ENCODE peak calls at places on chromosomes 7 and 10, in four cellular contexts. One of them, this sample, is unnamed.

GRCh38 chr10:93062499-93063216 is 2.1 kb downstream of the CYP26C1 start:
- DNase-seq in H9: peak
- DNase-seq in neuronal stem cell: no peak
- DNase-seq in H1: no peak
- DNase-seq in this sample: no peak

GRCh38 chr10:35722226-35722625 is 80.1 kb upstream of the FZD8 start:
- DNase-seq in H9: no peak
- DNase-seq in neuronal stem cell: no peak
- DNase-seq in H1: no peak
- DNase-seq in this sample: no peak

GRCh38 chr7:44977956-44978355 is 859 bp downstream of the MYO1G start:
- DNase-seq in H9: no peak
- DNase-seq in neuronal stem cell: no peak
- DNase-seq in H1: no peak
- DNase-seq in this sample: no peak

GRCh38 chr10:30002438-30003266 is 56.7 kb downstream of the JCAD start:
- DNase-seq in H9: peak
- DNase-seq in neuronal stem cell: peak
- DNase-seq in H1: peak
- DNase-seq in this sample: peak

GRCh38 chr7:155188821-155189599 is 108.7 kb upstream of the INSIG1 start:
- DNase-seq in H9: no peak
- DNase-seq in neuronal stem cell: no peak
- DNase-seq in H1: no peak
- DNase-seq in this sample: peak

GRCh38 chr10:34759161-34759836 is 55.8 kb downstream of the PARD3 start:
- DNase-seq in H9: no peak
- DNase-seq in neuronal stem cell: no peak
- DNase-seq in H1: no peak
- DNase-seq in this sample: no peak

GRCh38 chr10:61280303-61280702 is 172.9 kb downstream of the TMEM26 start:
- DNase-seq in H9: no peak
- DNase-seq in neuronal stem cell: no peak
- DNase-seq in H1: no peak
- DNase-seq in this sample: peak

GRCh38 chr10:24259365-24260125 is 50.6 kb downstream of the KIAA1217 start:
- DNase-seq in H9: no peak
- DNase-seq in neuronal stem cell: no peak
- DNase-seq in H1: no peak
- DNase-seq in this sample: no peak

GRCh38 chr10:132419631-132420468 is 22.9 kb downstream of the PWWP2B start:
- DNase-seq in H9: peak
- DNase-seq in neuronal stem cell: no peak
- DNase-seq in H1: no peak
- DNase-seq in this sample: no peak

GRCh38 chr7:66682350-66683093 is 53.8 kb downstream of the KCTD7 start:
- DNase-seq in H9: no peak
- DNase-seq in neuronal stem cell: no peak
- DNase-seq in H1: no peak
- DNase-seq in this sample: peak

GRCh38 chr7:149620961-149621360 is 123.4 kb upstream of the ZNF746 start:
- DNase-seq in H9: no peak
- DNase-seq in neuronal stem cell: no peak
- DNase-seq in H1: no peak
- DNase-seq in this sample: no peak

GRCh38 chr10:127163632-127164031 is 32.8 kb downstream of the INSYN2A start:
- DNase-seq in H9: no peak
- DNase-seq in neuronal stem cell: no peak
- DNase-seq in H1: no peak
- DNase-seq in this sample: no peak

GRCh38 chr7:50393547-50394252 is 56.5 kb downstream of the FIGNL1 start:
- DNase-seq in H9: no peak
- DNase-seq in neuronal stem cell: no peak
- DNase-seq in H1: no peak
- DNase-seq in this sample: no peak

GRCh38 chr10:126277177-126277576 is 111.1 kb downstream of the ADAM12 start:
- DNase-seq in H9: no peak
- DNase-seq in neuronal stem cell: peak
- DNase-seq in H1: no peak
- DNase-seq in this sample: no peak

GRCh38 chr10:62327897-62328296 is 46.3 kb upstream of the ZNF365 start:
- DNase-seq in H9: no peak
- DNase-seq in neuronal stem cell: no peak
- DNase-seq in H1: no peak
- DNase-seq in this sample: no peak

GRCh38 chr7:29878081-29878688 is 71.9 kb downstream of the WIPF3 start:
- DNase-seq in H9: no peak
- DNase-seq in neuronal stem cell: no peak
- DNase-seq in H1: no peak
- DNase-seq in this sample: peak

GRCh38 chr7:120091807-120092206 is 181.2 kb upstream of the KCND2 start:
- DNase-seq in H9: no peak
- DNase-seq in neuronal stem cell: no peak
- DNase-seq in H1: no peak
- DNase-seq in this sample: no peak

GRCh38 chr7:120089968-120090367 is 183.0 kb upstream of the KCND2 start:
- DNase-seq in H9: peak
- DNase-seq in neuronal stem cell: no peak
- DNase-seq in H1: no peak
- DNase-seq in this sample: no peak
- H3K23ac ChIP-seq in H9: no peak
- H3K23ac ChIP-seq in neuronal stem cell: no peak
- H3K23ac ChIP-seq in H1: no peak
- H3K23ac ChIP-seq in this sample: no peak

GRCh38 chr10:99387541-99387940 is 42.9 kb downstream of the GOT1 start:
- DNase-seq in H9: no peak
- DNase-seq in neuronal stem cell: no peak
- DNase-seq in H1: no peak
- DNase-seq in this sample: no peak

GRCh38 chr10:99387071-99387470 is 43.4 kb downstream of the GOT1 start:
- DNase-seq in H9: no peak
- DNase-seq in neuronal stem cell: no peak
- DNase-seq in H1: no peak
- DNase-seq in this sample: no peak

GRCh38 chr10:99391346-99391745 is 39.1 kb downstream of the GOT1 start:
- DNase-seq in H9: no peak
- DNase-seq in neuronal stem cell: no peak
- DNase-seq in H1: no peak
- DNase-seq in this sample: no peak

GRCh38 chr10:99393036-99393435 is 37.4 kb downstream of the GOT1 start:
- DNase-seq in H9: peak
- DNase-seq in neuronal stem cell: no peak
- DNase-seq in H1: no peak
- DNase-seq in this sample: no peak

DNA sequence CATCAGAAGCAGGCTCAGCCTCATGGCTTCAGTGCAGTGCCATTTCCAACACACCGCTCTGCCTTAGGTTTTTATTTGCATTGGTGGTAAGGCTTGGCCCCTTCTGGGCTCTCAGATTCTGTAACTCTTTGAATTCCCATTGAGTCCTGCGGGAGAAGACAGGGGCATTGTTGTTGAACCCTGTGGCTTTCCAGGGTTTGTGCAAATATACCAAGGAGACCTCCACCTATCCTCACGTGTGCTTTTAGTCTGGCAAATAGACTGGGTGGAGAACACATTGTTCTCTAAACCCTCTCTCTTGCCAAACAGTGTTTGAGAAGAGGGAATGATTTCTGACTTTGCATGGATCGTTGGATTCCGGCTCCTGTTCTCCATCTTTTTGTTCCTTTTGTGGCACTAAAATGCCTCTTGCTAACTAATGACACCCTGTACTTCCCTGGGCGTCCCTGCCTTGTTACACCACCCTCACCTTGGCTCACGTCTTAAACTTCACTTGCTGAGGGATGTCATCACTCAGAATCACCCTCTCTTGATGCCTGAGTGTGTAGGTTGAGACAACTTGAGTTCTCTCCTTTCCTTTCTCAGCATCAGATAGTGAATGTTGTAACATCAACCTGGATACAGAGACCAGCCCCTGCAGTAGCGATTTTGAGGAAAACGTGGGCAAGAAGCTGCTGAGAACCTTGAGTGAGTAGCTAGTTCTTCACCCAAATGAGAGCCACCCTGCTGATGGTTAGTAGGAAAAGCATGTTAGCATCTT is 40.5 kb downstream of the GOT1 start:
- DNase-seq in H9: no peak
- DNase-seq in neuronal stem cell: no peak
- DNase-seq in H1: no peak
- DNase-seq in this sample: no peak
- H2BK12ac ChIP-seq in H9: no peak
- H2BK12ac ChIP-seq in neuronal stem cell: no peak
- H2BK12ac ChIP-seq in H1: no peak
- H2BK12ac ChIP-seq in this sample: no peak

DNA sequence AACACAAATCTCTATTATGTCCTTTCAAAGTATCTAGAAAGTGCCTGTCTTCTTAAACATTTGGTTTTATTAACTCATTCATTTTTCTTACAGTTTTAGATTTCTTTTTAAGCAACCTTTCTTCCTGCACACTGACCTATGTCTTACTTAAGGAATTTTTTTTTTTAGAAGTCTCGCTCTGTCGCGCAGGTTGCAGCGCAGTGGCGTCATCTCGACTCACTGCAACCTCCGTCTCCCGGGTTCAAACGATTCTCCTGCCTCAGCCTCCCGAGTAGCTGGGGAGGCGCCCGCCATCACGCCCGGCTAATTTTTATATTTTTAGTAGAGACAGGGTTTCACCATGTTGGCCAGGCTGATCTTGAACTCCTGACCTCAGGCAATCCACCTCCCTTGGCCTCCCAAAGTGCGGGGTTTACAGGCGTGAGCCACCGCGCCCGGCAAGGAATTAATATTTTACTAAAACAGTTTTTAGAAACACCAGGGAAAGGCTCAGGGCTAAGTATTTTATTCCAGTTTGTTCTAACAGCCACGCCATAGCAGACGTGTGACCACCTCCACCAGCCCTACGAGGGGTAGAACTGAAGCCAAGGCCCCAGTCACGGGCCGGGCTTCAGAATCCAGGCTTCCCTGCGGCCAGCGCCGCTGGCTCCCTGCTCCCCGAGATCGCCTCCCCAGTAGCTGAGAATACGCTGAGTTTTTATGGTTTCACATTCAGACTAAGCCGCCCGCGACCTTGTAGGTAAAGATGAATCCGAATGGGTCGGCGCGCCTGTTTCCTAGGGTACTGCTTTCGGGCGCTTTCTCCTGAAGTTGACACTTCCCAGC is 941 bp upstream of the LUC7L2 start:
- DNase-seq in H9: no peak
- DNase-seq in neuronal stem cell: no peak
- DNase-seq in H1: no peak
- DNase-seq in this sample: peak
- H2AK5ac ChIP-seq in H9: no peak
- H2AK5ac ChIP-seq in neuronal stem cell: no peak
- H2AK5ac ChIP-seq in H1: no peak
- H2AK5ac ChIP-seq in this sample: no peak

GRCh38 chr7:128454808-128455555 is 696 bp upstream of the HILPDA start:
- DNase-seq in H9: no peak
- DNase-seq in neuronal stem cell: peak
- DNase-seq in H1: no peak
- DNase-seq in this sample: no peak
- H3K23ac ChIP-seq in H9: no peak
- H3K23ac ChIP-seq in neuronal stem cell: no peak
- H3K23ac ChIP-seq in H1: no peak
- H3K23ac ChIP-seq in this sample: no peak

DNA sequence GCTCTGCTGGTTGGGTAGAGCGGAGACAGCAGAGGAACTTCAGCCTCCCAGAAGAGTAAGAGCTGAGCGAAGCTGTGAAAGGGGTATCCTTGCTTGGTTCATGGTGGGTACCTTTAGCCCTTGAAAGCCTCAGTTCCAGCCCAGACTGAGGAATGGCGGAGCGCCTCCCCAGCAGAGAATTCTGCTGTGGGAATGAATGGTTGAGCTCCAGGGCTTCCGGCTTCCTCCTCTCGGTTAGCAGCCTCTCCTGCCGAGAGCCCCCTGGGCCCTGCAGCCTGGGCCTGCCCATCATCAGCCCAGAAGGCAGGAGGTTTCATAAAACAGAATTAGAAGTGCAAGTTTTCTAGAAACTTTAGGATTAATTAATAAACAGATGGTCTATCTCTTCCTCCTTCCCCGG is 79.9 kb upstream of the ANLN start:
- DNase-seq in H9: no peak
- DNase-seq in neuronal stem cell: no peak
- DNase-seq in H1: no peak
- DNase-seq in this sample: no peak
- H2BK12ac ChIP-seq in H9: no peak
- H2BK12ac ChIP-seq in neuronal stem cell: no peak
- H2BK12ac ChIP-seq in H1: no peak
- H2BK12ac ChIP-seq in this sample: no peak

GRCh38 chr7:542131-542934 is 22.7 kb upstream of the PDGFA start:
- DNase-seq in H9: no peak
- DNase-seq in neuronal stem cell: peak
- DNase-seq in H1: no peak
- DNase-seq in this sample: no peak
- H2AK5ac ChIP-seq in H9: no peak
- H2AK5ac ChIP-seq in neuronal stem cell: peak
- H2AK5ac ChIP-seq in H1: peak
- H2AK5ac ChIP-seq in this sample: peak

GRCh38 chr7:18900801-18901200 is 216.6 kb downstream of the TWIST1 start:
- DNase-seq in H9: no peak
- DNase-seq in neuronal stem cell: no peak
- DNase-seq in H1: no peak
- DNase-seq in this sample: no peak

GRCh38 chr7:18901351-18901750 is 216.1 kb downstream of the TWIST1 start:
- DNase-seq in H9: no peak
- DNase-seq in neuronal stem cell: no peak
- DNase-seq in H1: no peak
- DNase-seq in this sample: no peak

GRCh38 chr7:18901881-18902280 is 215.6 kb downstream of the TWIST1 start:
- DNase-seq in H9: no peak
- DNase-seq in neuronal stem cell: no peak
- DNase-seq in H1: no peak
- DNase-seq in this sample: no peak

GRCh38 chr7:18902892-18903291 is 214.5 kb downstream of the TWIST1 start:
- DNase-seq in H9: no peak
- DNase-seq in neuronal stem cell: no peak
- DNase-seq in H1: no peak
- DNase-seq in this sample: no peak

GRCh38 chr7:18900236-18900635 is 217.2 kb downstream of the TWIST1 start:
- DNase-seq in H9: no peak
- DNase-seq in neuronal stem cell: no peak
- DNase-seq in H1: no peak
- DNase-seq in this sample: no peak
- H3K23ac ChIP-seq in H9: no peak
- H3K23ac ChIP-seq in neuronal stem cell: no peak
- H3K23ac ChIP-seq in H1: no peak
- H3K23ac ChIP-seq in this sample: no peak